ENCODE peak calls at places on chromosomes 16 and 17, in eight cellular contexts. One of them, this sample, is unnamed. For H3K27me3, the result is how much of the 10 kb centered on the place peaks cover.

GRCh38 chr17:59859444-59860025 is 33.2 kb downstream of the TUBD1 start:
- DNase-seq in ovary: no peak
- DNase-seq in pancreas: no peak
- DNase-seq in dorsolateral prefrontal cortex: no peak
- DNase-seq in stomach: no peak
- DNase-seq in lower lobe of right lung: no peak
- DNase-seq in kidney epithelial cell: no peak
- DNase-seq in breast epithelium: no peak
- DNase-seq in this sample: no peak

GRCh38 chr16:68215302-68215701 is 20.6 kb downstream of the ESRP2 start:
- DNase-seq in breast epithelium: no peak
- DNase-seq in ovary: no peak
- DNase-seq in lower lobe of right lung: no peak
- DNase-seq in dorsolateral prefrontal cortex: no peak
- DNase-seq in pancreas: no peak
- DNase-seq in kidney epithelial cell: no peak
- DNase-seq in stomach: no peak
- DNase-seq in this sample: no peak

GRCh38 chr17:8062807-8063483 is 24.1 kb downstream of the ALOX15B start:
- DNase-seq in pancreas: no peak
- DNase-seq in breast epithelium: no peak
- DNase-seq in dorsolateral prefrontal cortex: no peak
- DNase-seq in ovary: no peak
- DNase-seq in kidney epithelial cell: no peak
- DNase-seq in lower lobe of right lung: no peak
- DNase-seq in stomach: no peak
- DNase-seq in this sample: no peak

GRCh38 chr17:27423651-27424050 is 32.6 kb upstream of the KSR1 start:
- DNase-seq in pancreas: no peak
- DNase-seq in lower lobe of right lung: no peak
- DNase-seq in ovary: no peak
- DNase-seq in dorsolateral prefrontal cortex: no peak
- DNase-seq in breast epithelium: no peak
- DNase-seq in stomach: no peak
- DNase-seq in kidney epithelial cell: no peak
- DNase-seq in this sample: no peak

GRCh38 chr17:371583-371982 is 19.0 kb upstream of the RPH3AL start:
- DNase-seq in lower lobe of right lung: no peak
- DNase-seq in ovary: no peak
- DNase-seq in pancreas: no peak
- DNase-seq in breast epithelium: no peak
- DNase-seq in dorsolateral prefrontal cortex: no peak
- DNase-seq in stomach: no peak
- DNase-seq in kidney epithelial cell: no peak
- DNase-seq in this sample: no peak

GRCh38 chr17:4463818-4464501 is 30.2 kb downstream of the SPNS3 start:
- DNase-seq in lower lobe of right lung: no peak
- DNase-seq in kidney epithelial cell: no peak
- DNase-seq in pancreas: no peak
- DNase-seq in ovary: no peak
- DNase-seq in dorsolateral prefrontal cortex: no peak
- DNase-seq in stomach: no peak
- DNase-seq in breast epithelium: no peak
- DNase-seq in this sample: no peak

GRCh38 chr16:50467943-50468748 is 80.0 kb upstream of the NKD1 start:
- DNase-seq in pancreas: peak
- DNase-seq in lower lobe of right lung: no peak
- DNase-seq in kidney epithelial cell: no peak
- DNase-seq in ovary: peak
- DNase-seq in breast epithelium: no peak
- DNase-seq in dorsolateral prefrontal cortex: no peak
- DNase-seq in stomach: peak
- DNase-seq in this sample: no peak

GRCh38 chr16:48029768-48030167 is 126.0 kb downstream of the ABCC12 start:
- DNase-seq in kidney epithelial cell: no peak
- DNase-seq in lower lobe of right lung: no peak
- DNase-seq in dorsolateral prefrontal cortex: no peak
- DNase-seq in ovary: no peak
- DNase-seq in pancreas: no peak
- DNase-seq in breast epithelium: no peak
- DNase-seq in stomach: no peak
- DNase-seq in this sample: no peak

GRCh38 chr17:21029032-21029431 is 13.8 kb downstream of the USP22 start:
- DNase-seq in stomach: no peak
- DNase-seq in pancreas: no peak
- DNase-seq in lower lobe of right lung: no peak
- DNase-seq in kidney epithelial cell: no peak
- DNase-seq in dorsolateral prefrontal cortex: no peak
- DNase-seq in ovary: no peak
- DNase-seq in breast epithelium: no peak
- DNase-seq in this sample: peak

GRCh38 chr16:71894921-71895678 is at the start of gene IST1:
- DNase-seq in ovary: peak
- DNase-seq in dorsolateral prefrontal cortex: peak
- DNase-seq in kidney epithelial cell: peak
- DNase-seq in breast epithelium: peak
- DNase-seq in stomach: peak
- DNase-seq in lower lobe of right lung: peak
- DNase-seq in pancreas: peak
- DNase-seq in this sample: peak

GRCh38 chr16:80986557-80986956 is 20.1 kb downstream of the CMC2 start:
- DNase-seq in kidney epithelial cell: no peak
- DNase-seq in stomach: no peak
- DNase-seq in pancreas: no peak
- DNase-seq in dorsolateral prefrontal cortex: no peak
- DNase-seq in ovary: no peak
- DNase-seq in lower lobe of right lung: no peak
- DNase-seq in breast epithelium: no peak
- DNase-seq in this sample: no peak

GRCh38 chr17:80474933-80475915 is 1.2 kb downstream of the NPTX1 start:
- DNase-seq in breast epithelium: no peak
- DNase-seq in stomach: no peak
- DNase-seq in kidney epithelial cell: no peak
- DNase-seq in ovary: no peak
- DNase-seq in dorsolateral prefrontal cortex: no peak
- DNase-seq in lower lobe of right lung: no peak
- DNase-seq in pancreas: peak
- DNase-seq in this sample: no peak
- TF ChIP-seq CTCF in breast epithelium: no peak
- TF ChIP-seq CTCF in stomach: no peak
- TF ChIP-seq CTCF in kidney epithelial cell: no peak
- TF ChIP-seq CTCF in ovary: no peak
- TF ChIP-seq CTCF in dorsolateral prefrontal cortex: no peak
- TF ChIP-seq CTCF in lower lobe of right lung: no peak
- TF ChIP-seq CTCF in pancreas: no peak
- TF ChIP-seq CTCF in this sample: no peak

GRCh38 chr17:76528528-76529223 is 8.8 kb downstream of the CYGB start:
- DNase-seq in pancreas: no peak
- DNase-seq in lower lobe of right lung: no peak
- DNase-seq in kidney epithelial cell: no peak
- DNase-seq in ovary: peak
- DNase-seq in stomach: no peak
- DNase-seq in dorsolateral prefrontal cortex: no peak
- DNase-seq in breast epithelium: no peak
- DNase-seq in this sample: no peak
- H3K4me3 ChIP-seq in pancreas: no peak
- H3K4me3 ChIP-seq in lower lobe of right lung: peak
- H3K4me3 ChIP-seq in kidney epithelial cell: no peak
- H3K4me3 ChIP-seq in ovary: no peak
- H3K4me3 ChIP-seq in stomach: peak
- H3K4me3 ChIP-seq in dorsolateral prefrontal cortex: no peak
- H3K4me3 ChIP-seq in breast epithelium: no peak
- H3K4me3 ChIP-seq in this sample: no peak

DNA sequence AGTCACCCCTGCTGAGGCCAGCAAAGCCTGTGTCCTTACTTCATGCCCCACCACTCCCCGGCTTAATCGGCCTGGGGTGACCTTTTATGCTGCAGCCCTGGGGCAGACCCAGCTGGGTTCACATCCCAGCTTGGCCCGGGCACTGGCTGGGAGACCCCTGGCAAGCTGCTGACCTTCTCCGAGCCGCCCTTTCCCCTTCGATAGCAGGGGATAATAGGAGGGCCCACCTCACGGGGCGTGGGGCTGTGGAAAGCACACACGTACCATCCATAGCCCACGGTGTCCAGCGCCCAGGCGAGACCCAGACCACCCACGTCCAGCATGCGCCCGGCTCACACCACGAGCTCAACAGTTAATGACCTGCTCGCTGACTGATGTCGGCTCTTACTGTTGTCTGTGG is 26.8 kb downstream of the TBC1D16 start:
- DNase-seq in kidney epithelial cell: no peak
- DNase-seq in stomach: no peak
- DNase-seq in pancreas: peak
- DNase-seq in ovary: no peak
- DNase-seq in dorsolateral prefrontal cortex: no peak
- DNase-seq in breast epithelium: no peak
- DNase-seq in lower lobe of right lung: no peak
- DNase-seq in this sample: no peak
- H3K27me3 ChIP-seq in kidney epithelial cell: under half
- H3K27me3 ChIP-seq in stomach: under half
- H3K27me3 ChIP-seq in pancreas: under half
- H3K27me3 ChIP-seq in ovary: under half
- H3K27me3 ChIP-seq in dorsolateral prefrontal cortex: under half
- H3K27me3 ChIP-seq in breast epithelium: under half
- H3K27me3 ChIP-seq in lower lobe of right lung: under half
- H3K27me3 ChIP-seq in this sample: under half

DNA sequence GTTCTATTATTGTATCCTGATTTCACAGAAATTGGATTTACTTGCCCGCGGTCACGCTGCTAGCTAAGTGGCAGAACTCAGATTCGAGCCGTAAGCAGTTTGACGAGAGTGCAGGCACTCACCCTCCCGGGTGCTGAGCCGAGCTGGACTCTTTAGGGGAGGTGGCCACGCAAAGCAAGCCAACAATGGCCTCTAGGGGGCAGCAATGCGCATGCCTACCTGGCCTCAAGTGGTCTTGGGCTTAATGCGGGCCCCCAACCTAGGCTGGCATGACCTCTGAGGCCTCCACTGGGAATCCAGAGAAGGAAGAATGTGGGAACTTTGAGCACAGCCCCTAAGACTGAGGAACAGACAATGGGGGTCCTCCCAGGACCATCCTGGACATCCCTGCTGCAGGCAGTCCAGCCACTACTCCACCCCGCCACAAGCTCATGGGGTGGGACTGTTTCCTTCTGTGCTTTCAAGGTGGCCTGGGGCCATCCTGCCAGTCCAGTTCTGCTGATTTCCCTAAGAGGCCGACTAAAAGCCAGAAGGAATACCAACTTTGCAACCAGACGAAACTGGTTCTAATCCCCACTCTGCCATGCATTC is 276.5 kb downstream of the XYLT1 start:
- DNase-seq in stomach: peak
- DNase-seq in kidney epithelial cell: no peak
- DNase-seq in breast epithelium: no peak
- DNase-seq in lower lobe of right lung: peak
- DNase-seq in pancreas: peak
- DNase-seq in dorsolateral prefrontal cortex: peak
- DNase-seq in ovary: peak
- DNase-seq in this sample: no peak
- TF ChIP-seq CTCF in stomach: peak
- TF ChIP-seq CTCF in kidney epithelial cell: peak
- TF ChIP-seq CTCF in breast epithelium: peak
- TF ChIP-seq CTCF in lower lobe of right lung: peak
- TF ChIP-seq CTCF in pancreas: peak
- TF ChIP-seq CTCF in dorsolateral prefrontal cortex: peak
- TF ChIP-seq CTCF in ovary: peak
- TF ChIP-seq CTCF in this sample: peak

GRCh38 chr17:39270923-39271322 is 45.2 kb upstream of the STAC2 start:
- DNase-seq in lower lobe of right lung: no peak
- DNase-seq in stomach: no peak
- DNase-seq in breast epithelium: no peak
- DNase-seq in kidney epithelial cell: no peak
- DNase-seq in pancreas: no peak
- DNase-seq in dorsolateral prefrontal cortex: no peak
- DNase-seq in ovary: no peak
- DNase-seq in this sample: peak

GRCh38 chr17:39277110-39277509 is 51.4 kb upstream of the STAC2 start:
- DNase-seq in ovary: no peak
- DNase-seq in lower lobe of right lung: no peak
- DNase-seq in stomach: no peak
- DNase-seq in breast epithelium: no peak
- DNase-seq in pancreas: no peak
- DNase-seq in dorsolateral prefrontal cortex: no peak
- DNase-seq in kidney epithelial cell: no peak
- DNase-seq in this sample: no peak

GRCh38 chr17:39276113-39276512 is 50.4 kb upstream of the STAC2 start:
- DNase-seq in lower lobe of right lung: no peak
- DNase-seq in ovary: no peak
- DNase-seq in pancreas: no peak
- DNase-seq in breast epithelium: no peak
- DNase-seq in dorsolateral prefrontal cortex: no peak
- DNase-seq in kidney epithelial cell: no peak
- DNase-seq in stomach: no peak
- DNase-seq in this sample: no peak

GRCh38 chr17:39271546-39271945 is 45.8 kb upstream of the STAC2 start:
- DNase-seq in breast epithelium: no peak
- DNase-seq in lower lobe of right lung: no peak
- DNase-seq in pancreas: no peak
- DNase-seq in stomach: no peak
- DNase-seq in kidney epithelial cell: no peak
- DNase-seq in ovary: no peak
- DNase-seq in dorsolateral prefrontal cortex: no peak
- DNase-seq in this sample: no peak
- H3K4me3 ChIP-seq in breast epithelium: no peak
- H3K4me3 ChIP-seq in lower lobe of right lung: no peak
- H3K4me3 ChIP-seq in pancreas: no peak
- H3K4me3 ChIP-seq in stomach: no peak
- H3K4me3 ChIP-seq in kidney epithelial cell: no peak
- H3K4me3 ChIP-seq in ovary: no peak
- H3K4me3 ChIP-seq in dorsolateral prefrontal cortex: no peak
- H3K4me3 ChIP-seq in this sample: no peak